ENCODE peak calls at places on chromosomes 4 and X, in eight cellular contexts. One of them, this sample, is unnamed.

GRCh38 chrX:45400380-45400779 is 199.7 kb upstream of the DIPK2B start:
- DNase-seq in activated T-cell treated with anti-CD3 and anti-CD28 coated beads for 4 hours: no peak
- DNase-seq in neuronal stem cell: no peak
- DNase-seq in activated naive CD4-positive, alpha-beta T cell treated with anti-CD3 and anti-CD28 coated beads for 36 hours: no peak
- DNase-seq in amygdala: no peak
- DNase-seq in GM12865: no peak
- DNase-seq in NCI-H460: no peak
- DNase-seq in cardiac muscle cell: peak; percentile 74
- DNase-seq in this sample: peak; percentile 17

GRCh38 chr4:41746025-41746439 is 2.5 kb downstream of the PHOX2B start:
- DNase-seq in GM12865: no peak
- DNase-seq in neuronal stem cell: peak; percentile 24
- DNase-seq in NCI-H460: no peak
- DNase-seq in amygdala: no peak
- DNase-seq in activated naive CD4-positive, alpha-beta T cell treated with anti-CD3 and anti-CD28 coated beads for 36 hours: no peak
- DNase-seq in cardiac muscle cell: no peak
- DNase-seq in activated T-cell treated with anti-CD3 and anti-CD28 coated beads for 4 hours: no peak
- DNase-seq in this sample: no peak

GRCh38 chr4:103400405-103400804 is 202.3 kb upstream of the CENPE start:
- DNase-seq in activated naive CD4-positive, alpha-beta T cell treated with anti-CD3 and anti-CD28 coated beads for 36 hours: no peak
- DNase-seq in cardiac muscle cell: peak; percentile 1
- DNase-seq in neuronal stem cell: no peak
- DNase-seq in GM12865: peak; percentile 15
- DNase-seq in activated T-cell treated with anti-CD3 and anti-CD28 coated beads for 4 hours: no peak
- DNase-seq in NCI-H460: no peak
- DNase-seq in amygdala: no peak
- DNase-seq in this sample: no peak

GRCh38 chr4:187618701-187619278 is 376.8 kb upstream of the ZFP42 start:
- DNase-seq in neuronal stem cell: no peak
- DNase-seq in activated naive CD4-positive, alpha-beta T cell treated with anti-CD3 and anti-CD28 coated beads for 36 hours: no peak
- DNase-seq in activated T-cell treated with anti-CD3 and anti-CD28 coated beads for 4 hours: no peak
- DNase-seq in NCI-H460: no peak
- DNase-seq in cardiac muscle cell: no peak
- DNase-seq in GM12865: no peak
- DNase-seq in amygdala: no peak
- DNase-seq in this sample: no peak

GRCh38 chrX:119690921-119691716 is 1.8 kb downstream of the SEPTIN6 start:
- DNase-seq in cardiac muscle cell: peak; percentile 70
- DNase-seq in amygdala: no peak
- DNase-seq in neuronal stem cell: no peak
- DNase-seq in activated naive CD4-positive, alpha-beta T cell treated with anti-CD3 and anti-CD28 coated beads for 36 hours: peak; percentile 87
- DNase-seq in activated T-cell treated with anti-CD3 and anti-CD28 coated beads for 4 hours: peak; percentile 51
- DNase-seq in NCI-H460: no peak
- DNase-seq in GM12865: peak; percentile 60
- DNase-seq in this sample: no peak

GRCh38 chrX:150365953-150366911 is 3.1 kb downstream of the MAMLD1 start:
- DNase-seq in neuronal stem cell: peak; percentile 37
- DNase-seq in activated T-cell treated with anti-CD3 and anti-CD28 coated beads for 4 hours: no peak
- DNase-seq in NCI-H460: no peak
- DNase-seq in cardiac muscle cell: peak; percentile 54
- DNase-seq in activated naive CD4-positive, alpha-beta T cell treated with anti-CD3 and anti-CD28 coated beads for 36 hours: peak; percentile 14
- DNase-seq in amygdala: no peak
- DNase-seq in GM12865: no peak
- DNase-seq in this sample: no peak

GRCh38 chr4:8594097-8595038 is 1.8 kb downstream of the CPZ start:
- DNase-seq in activated T-cell treated with anti-CD3 and anti-CD28 coated beads for 4 hours: no peak
- DNase-seq in GM12865: peak; percentile 68
- DNase-seq in NCI-H460: peak; percentile 58
- DNase-seq in neuronal stem cell: peak; percentile 72
- DNase-seq in activated naive CD4-positive, alpha-beta T cell treated with anti-CD3 and anti-CD28 coated beads for 36 hours: peak; percentile 45
- DNase-seq in cardiac muscle cell: peak; percentile 80
- DNase-seq in amygdala: no peak
- DNase-seq in this sample: peak; percentile 47

GRCh38 chrX:43702660-43703059 is 46.6 kb downstream of the MAOA start:
- DNase-seq in activated naive CD4-positive, alpha-beta T cell treated with anti-CD3 and anti-CD28 coated beads for 36 hours: no peak
- DNase-seq in GM12865: no peak
- DNase-seq in neuronal stem cell: no peak
- DNase-seq in amygdala: no peak
- DNase-seq in activated T-cell treated with anti-CD3 and anti-CD28 coated beads for 4 hours: no peak
- DNase-seq in cardiac muscle cell: no peak
- DNase-seq in NCI-H460: no peak
- DNase-seq in this sample: no peak

GRCh38 chrX:115561605-115562491 is 874 bp downstream of the PLS3 start:
- DNase-seq in activated naive CD4-positive, alpha-beta T cell treated with anti-CD3 and anti-CD28 coated beads for 36 hours: no peak
- DNase-seq in GM12865: peak; percentile 62
- DNase-seq in NCI-H460: peak; percentile 17
- DNase-seq in activated T-cell treated with anti-CD3 and anti-CD28 coated beads for 4 hours: no peak
- DNase-seq in cardiac muscle cell: peak; percentile 60
- DNase-seq in neuronal stem cell: peak; percentile 24
- DNase-seq in amygdala: peak; percentile 27
- DNase-seq in this sample: peak; percentile 14

GRCh38 chrX:11113731-11114130 is 2.6 kb downstream of the HCCS start:
- DNase-seq in neuronal stem cell: no peak
- DNase-seq in activated naive CD4-positive, alpha-beta T cell treated with anti-CD3 and anti-CD28 coated beads for 36 hours: no peak
- DNase-seq in NCI-H460: no peak
- DNase-seq in activated T-cell treated with anti-CD3 and anti-CD28 coated beads for 4 hours: no peak
- DNase-seq in amygdala: no peak
- DNase-seq in cardiac muscle cell: no peak
- DNase-seq in GM12865: peak; percentile 26
- DNase-seq in this sample: no peak

GRCh38 chr4:1975880-1976279 is 32.9 kb downstream of the NELFA start:
- DNase-seq in activated T-cell treated with anti-CD3 and anti-CD28 coated beads for 4 hours: no peak
- DNase-seq in NCI-H460: no peak
- DNase-seq in GM12865: no peak
- DNase-seq in amygdala: no peak
- DNase-seq in activated naive CD4-positive, alpha-beta T cell treated with anti-CD3 and anti-CD28 coated beads for 36 hours: no peak
- DNase-seq in neuronal stem cell: no peak
- DNase-seq in cardiac muscle cell: no peak
- DNase-seq in this sample: no peak

GRCh38 chrX:72128881-72129280 is 2.8 kb downstream of the RTL5 start:
- DNase-seq in amygdala: no peak
- DNase-seq in NCI-H460: peak; percentile 5
- DNase-seq in GM12865: peak; percentile 18
- DNase-seq in activated naive CD4-positive, alpha-beta T cell treated with anti-CD3 and anti-CD28 coated beads for 36 hours: no peak
- DNase-seq in cardiac muscle cell: peak; percentile 28
- DNase-seq in activated T-cell treated with anti-CD3 and anti-CD28 coated beads for 4 hours: no peak
- DNase-seq in neuronal stem cell: no peak
- DNase-seq in this sample: no peak

GRCh38 chrX:46647251-46647650 is 73.7 kb downstream of the CHST7 start:
- DNase-seq in neuronal stem cell: no peak
- DNase-seq in activated T-cell treated with anti-CD3 and anti-CD28 coated beads for 4 hours: no peak
- DNase-seq in amygdala: no peak
- DNase-seq in activated naive CD4-positive, alpha-beta T cell treated with anti-CD3 and anti-CD28 coated beads for 36 hours: no peak
- DNase-seq in NCI-H460: no peak
- DNase-seq in GM12865: no peak
- DNase-seq in cardiac muscle cell: no peak
- DNase-seq in this sample: no peak

GRCh38 chr4:113564493-113564892 is 197.0 kb downstream of the CAMK2D start:
- DNase-seq in activated T-cell treated with anti-CD3 and anti-CD28 coated beads for 4 hours: no peak
- DNase-seq in amygdala: no peak
- DNase-seq in NCI-H460: no peak
- DNase-seq in activated naive CD4-positive, alpha-beta T cell treated with anti-CD3 and anti-CD28 coated beads for 36 hours: no peak
- DNase-seq in neuronal stem cell: no peak
- DNase-seq in cardiac muscle cell: no peak
- DNase-seq in GM12865: no peak
- DNase-seq in this sample: no peak

GRCh38 chrX:110408949-110409588 is 50.4 kb downstream of the RTL9 start:
- DNase-seq in activated T-cell treated with anti-CD3 and anti-CD28 coated beads for 4 hours: no peak
- DNase-seq in neuronal stem cell: no peak
- DNase-seq in cardiac muscle cell: peak; percentile 70
- DNase-seq in NCI-H460: no peak
- DNase-seq in activated naive CD4-positive, alpha-beta T cell treated with anti-CD3 and anti-CD28 coated beads for 36 hours: no peak
- DNase-seq in GM12865: no peak
- DNase-seq in amygdala: no peak
- DNase-seq in this sample: no peak

GRCh38 chrX:97284531-97284930 is 400.8 kb downstream of the RPA4 start:
- DNase-seq in GM12865: no peak
- DNase-seq in amygdala: no peak
- DNase-seq in activated naive CD4-positive, alpha-beta T cell treated with anti-CD3 and anti-CD28 coated beads for 36 hours: no peak
- DNase-seq in NCI-H460: no peak
- DNase-seq in cardiac muscle cell: no peak
- DNase-seq in neuronal stem cell: no peak
- DNase-seq in activated T-cell treated with anti-CD3 and anti-CD28 coated beads for 4 hours: no peak
- DNase-seq in this sample: no peak

GRCh38 chr4:66017671-66018070 is 347.4 kb upstream of the EPHA5 start:
- DNase-seq in activated T-cell treated with anti-CD3 and anti-CD28 coated beads for 4 hours: no peak
- DNase-seq in amygdala: no peak
- DNase-seq in cardiac muscle cell: no peak
- DNase-seq in neuronal stem cell: no peak
- DNase-seq in activated naive CD4-positive, alpha-beta T cell treated with anti-CD3 and anti-CD28 coated beads for 36 hours: no peak
- DNase-seq in GM12865: no peak
- DNase-seq in NCI-H460: no peak
- DNase-seq in this sample: no peak

GRCh38 chr4:112840061-112840460 is 203.1 kb downstream of the LARP7 start:
- DNase-seq in activated T-cell treated with anti-CD3 and anti-CD28 coated beads for 4 hours: no peak
- DNase-seq in NCI-H460: no peak
- DNase-seq in cardiac muscle cell: no peak
- DNase-seq in GM12865: no peak
- DNase-seq in amygdala: no peak
- DNase-seq in activated naive CD4-positive, alpha-beta T cell treated with anti-CD3 and anti-CD28 coated beads for 36 hours: no peak
- DNase-seq in neuronal stem cell: no peak
- DNase-seq in this sample: peak; percentile 17